ENCODE peak calls at places on chromosome 16, in ten cellular contexts. T is activated gamma-delta T cell treated with Interleukin-2 at 50 U/mL for 16 hours, P is NCI-H1930, C is retina, J is NCI-H2081 treated with DMSO at 0.1 percent for 48 hours, X is GM19239, Y is RCC 7860, U is T-helper 17 cell, Z is HCT116, V is EH. R is an unnamed sample.

GRCh38 chr16:49464093-49464492 is 90.5 kb downstream of the C16orf78 start:
- DNase-seq in T (no peak), P (no peak), C (no peak), J (no peak), X (no peak), Y (no peak), U (no peak), Z (no peak), V (no peak), R (no peak)

GRCh38 chr16:19382887-19383816 is 34.5 kb upstream of the TMC5 start:
- DNase-seq in T (no peak), P (no peak), C (no peak), J (no peak), X (no peak), Y (no peak), U (no peak), Z (no peak), V (no peak), R (no peak)

GRCh38 chr16:4131621-4132020 is 15.4 kb upstream of the ADCY9 start:
- DNase-seq in T (no peak), P (no peak), C (no peak), J (no peak), X (no peak), Y (no peak), U (no peak), Z (no peak), V (no peak), R (no peak)

GRCh38 chr16:14186007-14186953 is 115.2 kb downstream of the MRTFB start:
- DNase-seq in T (no peak), P (no peak), C (peak), J (peak), X (no peak), Y (peak), U (no peak), Z (no peak), V (peak), R (no peak)

GRCh38 chr16:68377667-68378420 is 67.0 kb downstream of the PRMT7 start:
- DNase-seq in T (no peak), P (no peak), C (peak), J (no peak), X (no peak), Y (no peak), U (no peak), Z (no peak), V (no peak), R (no peak)

GRCh38 chr16:66947302-66948033 is 12.2 kb downstream of the CES2 start:
- DNase-seq in T (peak), P (peak), C (peak), J (no peak), X (peak), Y (peak), U (peak), Z (peak), V (peak), R (peak)

GRCh38 chr16:84643180-84643583 is 5.1 kb upstream of the KLHL36 start:
- DNase-seq in T (no peak), P (no peak), C (peak), J (no peak), X (no peak), Y (peak), U (no peak), Z (no peak), V (peak), R (no peak)

GRCh38 chr16:30805370-30806169 is 18.6 kb upstream of the ZNF629 start:
- DNase-seq in T (peak), P (peak), C (peak), J (no peak), X (no peak), Y (peak), U (no peak), Z (peak), V (peak), R (peak)

GRCh38 chr16:8887952-8888560 is 5.9 kb downstream of the LITAFD start:
- DNase-seq in T (no peak), P (no peak), C (no peak), J (no peak), X (no peak), Y (peak), U (no peak), Z (no peak), V (peak), R (no peak)

GRCh38 chr16:68764866-68765265 is 27.8 kb downstream of the CDH1 start:
- DNase-seq in T (no peak), P (no peak), C (no peak), J (no peak), X (no peak), Y (no peak), U (no peak), Z (no peak), V (no peak), R (peak)

GRCh38 chr16:84869464-84869863 is 49.7 kb downstream of the CRISPLD2 start:
- DNase-seq in T (no peak), P (no peak), C (no peak), J (no peak), X (no peak), Y (no peak), U (no peak), Z (no peak), V (no peak), R (no peak)

GRCh38 chr16:70380205-70380918 is 33.7 kb downstream of the DDX19A start:
- DNase-seq in T (peak), P (no peak), C (peak), J (no peak), X (peak), Y (peak), U (peak), Z (no peak), V (peak), R (peak)

GRCh38 chr16:86198201-86199118 is 299.5 kb downstream of the IRF8 start:
- DNase-seq in T (no peak), P (no peak), C (no peak), J (no peak), X (no peak), Y (no peak), U (no peak), Z (no peak), V (no peak), R (no peak)

GRCh38 chr16:50858877-50859627 is 117.2 kb downstream of the CYLD start:
- DNase-seq in T (no peak), P (no peak), C (no peak), J (no peak), X (no peak), Y (no peak), U (no peak), Z (no peak), V (no peak), R (no peak)

GRCh38 chr16:69756705-69757104 is 2.0 kb upstream of the NOB1 start:
- DNase-seq in T (no peak), P (no peak), C (no peak), J (no peak), X (no peak), Y (no peak), U (no peak), Z (no peak), V (no peak), R (no peak)

GRCh38 chr16:21950782-21951521 is 2.2 kb upstream of the UQCRC2 start:
- DNase-seq in T (peak), P (peak), C (peak), J (no peak), X (no peak), Y (no peak), U (no peak), Z (peak), V (peak), R (no peak)

GRCh38 chr16:25192096-25192495 is 24.7 kb upstream of the AQP8 start:
- DNase-seq in T (no peak), P (no peak), C (no peak), J (no peak), X (no peak), Y (no peak), U (no peak), Z (no peak), V (peak), R (no peak)

GRCh38 chr16:85448557-85449194 is 164.4 kb upstream of the GSE1 start:
- DNase-seq in T (peak), P (peak), C (peak), J (peak), X (no peak), Y (no peak), U (no peak), Z (no peak), V (no peak), R (peak)

GRCh38 chr16:46822270-46822669 is 8.7 kb downstream of the C16orf87 start:
- DNase-seq in T (no peak), P (no peak), C (no peak), J (no peak), X (no peak), Y (no peak), U (no peak), Z (no peak), V (peak), R (peak)

GRCh38 chr16:4392382-4393242 is 21.0 kb downstream of the VASN start:
- DNase-seq in T (no peak), P (no peak), C (peak), J (no peak), X (no peak), Y (no peak), U (no peak), Z (no peak), V (peak), R (no peak)